ENCODE peak calls at places on chromosomes 13 and 19, in seven cellular contexts. One of them, this sample, is unnamed.

GRCh38 chr19:45211751-45212381 is 33.3 kb downstream of the BLOC1S3 start:
- DNase-seq in IMR-90: no peak
- DNase-seq in aorta: peak
- DNase-seq in pancreas: peak
- DNase-seq in RWPE1: no peak
- DNase-seq in heart right ventricle: peak
- DNase-seq in endothelial cell of umbilical vein: peak
- DNase-seq in this sample: no peak

GRCh38 chr19:3748965-3749364 is 12.5 kb downstream of the APBA3 start:
- DNase-seq in IMR-90: no peak
- DNase-seq in aorta: no peak
- DNase-seq in pancreas: no peak
- DNase-seq in RWPE1: no peak
- DNase-seq in heart right ventricle: no peak
- DNase-seq in endothelial cell of umbilical vein: no peak
- DNase-seq in this sample: no peak

GRCh38 chr19:48964205-48965032 is 690 bp upstream of the FTL start:
- DNase-seq in IMR-90: peak
- DNase-seq in aorta: no peak
- DNase-seq in pancreas: peak
- DNase-seq in RWPE1: no peak
- DNase-seq in heart right ventricle: no peak
- DNase-seq in endothelial cell of umbilical vein: no peak
- DNase-seq in this sample: no peak

GRCh38 chr13:101264931-101265330 is 151.4 kb downstream of the NALCN start:
- DNase-seq in IMR-90: no peak
- DNase-seq in aorta: no peak
- DNase-seq in pancreas: no peak
- DNase-seq in RWPE1: no peak
- DNase-seq in heart right ventricle: no peak
- DNase-seq in endothelial cell of umbilical vein: no peak
- DNase-seq in this sample: no peak

GRCh38 chr13:43132228-43132627 is 108.8 kb downstream of the DNAJC15 start:
- DNase-seq in IMR-90: peak
- DNase-seq in aorta: no peak
- DNase-seq in pancreas: peak
- DNase-seq in RWPE1: peak
- DNase-seq in heart right ventricle: peak
- DNase-seq in endothelial cell of umbilical vein: peak
- DNase-seq in this sample: no peak

GRCh38 chr19:44685877-44686276 is 13.1 kb upstream of the CEACAM16 start:
- DNase-seq in IMR-90: peak
- DNase-seq in aorta: no peak
- DNase-seq in pancreas: no peak
- DNase-seq in RWPE1: no peak
- DNase-seq in heart right ventricle: peak
- DNase-seq in endothelial cell of umbilical vein: peak
- DNase-seq in this sample: no peak

GRCh38 chr13:47809411-47809810 is 191.7 kb downstream of the SUCLA2 start:
- DNase-seq in IMR-90: no peak
- DNase-seq in aorta: no peak
- DNase-seq in pancreas: no peak
- DNase-seq in RWPE1: no peak
- DNase-seq in heart right ventricle: no peak
- DNase-seq in endothelial cell of umbilical vein: no peak
- DNase-seq in this sample: no peak

GRCh38 chr19:336067-336614 is 8.5 kb downstream of the MIER2 start:
- DNase-seq in IMR-90: no peak
- DNase-seq in aorta: peak
- DNase-seq in pancreas: no peak
- DNase-seq in RWPE1: no peak
- DNase-seq in heart right ventricle: no peak
- DNase-seq in endothelial cell of umbilical vein: no peak
- DNase-seq in this sample: no peak

GRCh38 chr13:73998631-73999030 is 135.6 kb downstream of the KLF12 start:
- DNase-seq in IMR-90: no peak
- DNase-seq in aorta: no peak
- DNase-seq in pancreas: no peak
- DNase-seq in RWPE1: no peak
- DNase-seq in heart right ventricle: no peak
- DNase-seq in endothelial cell of umbilical vein: no peak
- DNase-seq in this sample: no peak

GRCh38 chr13:21075303-21076264 is 14.2 kb upstream of the LATS2 start:
- DNase-seq in IMR-90: no peak
- DNase-seq in aorta: peak
- DNase-seq in pancreas: no peak
- DNase-seq in RWPE1: no peak
- DNase-seq in heart right ventricle: peak
- DNase-seq in endothelial cell of umbilical vein: peak
- DNase-seq in this sample: no peak

GRCh38 chr19:6947745-6948144 is 60.4 kb downstream of the ADGRE1 start:
- DNase-seq in IMR-90: no peak
- DNase-seq in aorta: no peak
- DNase-seq in pancreas: no peak
- DNase-seq in RWPE1: peak
- DNase-seq in heart right ventricle: no peak
- DNase-seq in endothelial cell of umbilical vein: peak
- DNase-seq in this sample: no peak

GRCh38 chr19:43780706-43781525 is at the start of gene KCNN4:
- DNase-seq in IMR-90: peak
- DNase-seq in aorta: peak
- DNase-seq in pancreas: no peak
- DNase-seq in RWPE1: peak
- DNase-seq in heart right ventricle: no peak
- DNase-seq in endothelial cell of umbilical vein: no peak
- DNase-seq in this sample: peak

GRCh38 chr19:19368087-19368486 is 37.4 kb upstream of the GATAD2A start:
- DNase-seq in IMR-90: no peak
- DNase-seq in aorta: no peak
- DNase-seq in pancreas: no peak
- DNase-seq in RWPE1: no peak
- DNase-seq in heart right ventricle: no peak
- DNase-seq in endothelial cell of umbilical vein: no peak
- DNase-seq in this sample: no peak

GRCh38 chr19:801030-801860 is 4.0 kb downstream of the PTBP1 start:
- DNase-seq in IMR-90: no peak
- DNase-seq in aorta: peak
- DNase-seq in pancreas: peak
- DNase-seq in RWPE1: no peak
- DNase-seq in heart right ventricle: peak
- DNase-seq in endothelial cell of umbilical vein: peak
- DNase-seq in this sample: no peak

GRCh38 chr19:7737215-7737614 is 5.3 kb upstream of the CLEC4G start:
- DNase-seq in IMR-90: no peak
- DNase-seq in aorta: no peak
- DNase-seq in pancreas: no peak
- DNase-seq in RWPE1: no peak
- DNase-seq in heart right ventricle: no peak
- DNase-seq in endothelial cell of umbilical vein: no peak
- DNase-seq in this sample: no peak

GRCh38 chr19:30784850-30785459 is 412.8 kb downstream of the ZNF536 start:
- DNase-seq in IMR-90: peak
- DNase-seq in aorta: no peak
- DNase-seq in pancreas: peak
- DNase-seq in RWPE1: no peak
- DNase-seq in heart right ventricle: peak
- DNase-seq in endothelial cell of umbilical vein: no peak
- DNase-seq in this sample: no peak

GRCh38 chr19:10219678-10220077 is 11.5 kb downstream of the S1PR2 start:
- DNase-seq in IMR-90: peak
- DNase-seq in aorta: no peak
- DNase-seq in pancreas: no peak
- DNase-seq in RWPE1: no peak
- DNase-seq in heart right ventricle: no peak
- DNase-seq in endothelial cell of umbilical vein: no peak
- DNase-seq in this sample: no peak

DNA sequence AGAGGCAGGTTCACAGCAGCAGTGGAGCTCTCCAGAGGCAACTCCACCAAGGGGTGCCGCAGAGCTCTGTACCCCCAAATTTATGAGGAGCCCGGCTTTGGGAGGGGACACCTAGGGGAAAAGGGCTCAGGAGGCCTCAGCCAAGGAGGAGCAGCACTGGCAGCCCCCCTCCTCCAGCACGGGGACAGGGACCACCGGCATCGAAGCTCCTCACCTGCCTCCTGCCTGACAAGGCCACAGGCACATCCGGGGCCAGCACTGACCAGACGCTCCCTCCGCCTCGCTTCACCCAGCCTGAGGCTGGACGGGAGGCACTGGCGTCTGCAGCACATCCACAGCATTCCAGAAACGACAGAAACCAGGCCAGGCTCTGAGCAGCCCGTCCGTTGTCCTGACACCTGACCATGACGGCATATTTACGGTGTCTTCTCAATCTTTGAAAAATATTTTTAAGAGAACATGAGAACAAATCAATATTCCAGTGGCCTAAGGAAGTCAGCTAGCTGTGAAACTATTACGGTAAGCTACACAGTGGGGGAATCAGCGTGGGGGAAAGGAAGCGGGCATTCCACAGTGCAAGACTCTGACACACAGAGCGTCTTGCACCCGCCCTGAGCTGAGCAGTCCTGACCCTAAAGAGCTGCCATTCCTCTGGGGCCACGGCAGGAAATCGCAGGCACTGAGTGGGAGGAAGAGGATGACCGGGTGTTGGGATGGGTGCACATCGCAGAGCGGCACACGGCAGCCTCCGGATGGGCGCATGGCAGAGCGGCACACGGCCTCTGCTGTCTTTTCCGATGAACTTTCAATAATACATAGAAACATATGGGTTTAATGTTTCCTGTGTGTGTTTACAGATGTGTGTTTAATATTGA is 26.8 kb downstream of the RASA3 start:
- DNase-seq in IMR-90: no peak
- DNase-seq in aorta: peak
- DNase-seq in pancreas: no peak
- DNase-seq in RWPE1: no peak
- DNase-seq in heart right ventricle: no peak
- DNase-seq in endothelial cell of umbilical vein: no peak
- DNase-seq in this sample: no peak
- H3K27ac ChIP-seq in IMR-90: peak
- H3K27ac ChIP-seq in aorta: no peak
- H3K27ac ChIP-seq in pancreas: no peak
- H3K27ac ChIP-seq in RWPE1: peak
- H3K27ac ChIP-seq in heart right ventricle: no peak
- H3K27ac ChIP-seq in endothelial cell of umbilical vein: no peak
- H3K27ac ChIP-seq in this sample: no peak

GRCh38 chr13:110127986-110128511 is 178.9 kb downstream of the COL4A1 start:
- DNase-seq in IMR-90: peak
- DNase-seq in aorta: no peak
- DNase-seq in pancreas: no peak
- DNase-seq in RWPE1: peak
- DNase-seq in heart right ventricle: no peak
- DNase-seq in endothelial cell of umbilical vein: no peak
- DNase-seq in this sample: no peak

GRCh38 chr13:110124201-110124600 is 182.8 kb downstream of the COL4A1 start:
- DNase-seq in IMR-90: no peak
- DNase-seq in aorta: no peak
- DNase-seq in pancreas: no peak
- DNase-seq in RWPE1: no peak
- DNase-seq in heart right ventricle: no peak
- DNase-seq in endothelial cell of umbilical vein: no peak
- DNase-seq in this sample: no peak

GRCh38 chr13:110126391-110126961 is 180.5 kb downstream of the COL4A1 start:
- DNase-seq in IMR-90: peak
- DNase-seq in aorta: no peak
- DNase-seq in pancreas: no peak
- DNase-seq in RWPE1: peak
- DNase-seq in heart right ventricle: peak
- DNase-seq in endothelial cell of umbilical vein: peak
- DNase-seq in this sample: peak

GRCh38 chr13:110125157-110125556 is 181.8 kb downstream of the COL4A1 start:
- DNase-seq in IMR-90: no peak
- DNase-seq in aorta: no peak
- DNase-seq in pancreas: no peak
- DNase-seq in RWPE1: no peak
- DNase-seq in heart right ventricle: no peak
- DNase-seq in endothelial cell of umbilical vein: no peak
- DNase-seq in this sample: no peak

GRCh38 chr13:110125613-110126272 is 181.2 kb downstream of the COL4A1 start:
- DNase-seq in IMR-90: no peak
- DNase-seq in aorta: no peak
- DNase-seq in pancreas: no peak
- DNase-seq in RWPE1: no peak
- DNase-seq in heart right ventricle: no peak
- DNase-seq in endothelial cell of umbilical vein: no peak
- DNase-seq in this sample: no peak
- H3K27ac ChIP-seq in IMR-90: peak
- H3K27ac ChIP-seq in aorta: no peak
- H3K27ac ChIP-seq in pancreas: no peak
- H3K27ac ChIP-seq in RWPE1: peak
- H3K27ac ChIP-seq in heart right ventricle: peak
- H3K27ac ChIP-seq in endothelial cell of umbilical vein: peak
- H3K27ac ChIP-seq in this sample: peak

GRCh38 chr13:79119578-79120107 is 286.4 kb downstream of the RBM26 start:
- DNase-seq in IMR-90: no peak
- DNase-seq in aorta: no peak
- DNase-seq in pancreas: no peak
- DNase-seq in RWPE1: no peak
- DNase-seq in heart right ventricle: no peak
- DNase-seq in endothelial cell of umbilical vein: no peak
- DNase-seq in this sample: no peak

GRCh38 chr13:79128158-79128557 is 277.9 kb downstream of the RBM26 start:
- DNase-seq in IMR-90: peak
- DNase-seq in aorta: no peak
- DNase-seq in pancreas: no peak
- DNase-seq in RWPE1: peak
- DNase-seq in heart right ventricle: no peak
- DNase-seq in endothelial cell of umbilical vein: no peak
- DNase-seq in this sample: peak

GRCh38 chr13:79126706-79127105 is 279.3 kb downstream of the RBM26 start:
- DNase-seq in IMR-90: no peak
- DNase-seq in aorta: no peak
- DNase-seq in pancreas: no peak
- DNase-seq in RWPE1: peak
- DNase-seq in heart right ventricle: no peak
- DNase-seq in endothelial cell of umbilical vein: no peak
- DNase-seq in this sample: no peak

DNA sequence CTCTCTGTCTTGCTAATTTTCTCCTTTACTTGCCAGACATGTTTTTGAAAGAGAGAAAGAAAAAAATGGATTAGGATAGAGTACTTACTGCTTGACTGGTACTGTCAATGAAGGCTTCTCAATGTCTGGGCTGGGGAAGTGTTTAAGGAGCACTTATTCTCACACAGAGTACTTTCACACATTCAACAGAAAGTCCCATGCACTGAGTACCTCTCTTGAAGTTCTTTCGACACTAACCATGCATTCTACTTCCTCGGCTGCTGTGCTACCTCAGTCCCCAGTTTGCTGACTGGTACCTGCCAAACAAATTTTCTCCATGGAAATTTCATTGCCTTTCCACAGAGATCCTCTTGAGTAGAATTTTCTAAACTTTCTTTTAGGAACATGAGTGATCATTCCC is 281.9 kb downstream of the RBM26 start:
- DNase-seq in IMR-90: no peak
- DNase-seq in aorta: no peak
- DNase-seq in pancreas: no peak
- DNase-seq in RWPE1: no peak
- DNase-seq in heart right ventricle: no peak
- DNase-seq in endothelial cell of umbilical vein: no peak
- DNase-seq in this sample: no peak
- H3K27ac ChIP-seq in IMR-90: no peak
- H3K27ac ChIP-seq in aorta: no peak
- H3K27ac ChIP-seq in pancreas: no peak
- H3K27ac ChIP-seq in RWPE1: no peak
- H3K27ac ChIP-seq in heart right ventricle: no peak
- H3K27ac ChIP-seq in endothelial cell of umbilical vein: no peak
- H3K27ac ChIP-seq in this sample: no peak

GRCh38 chr19:35142531-35143230 is 374 bp upstream of the FXYD7 start:
- DNase-seq in IMR-90: no peak
- DNase-seq in aorta: peak
- DNase-seq in pancreas: peak
- DNase-seq in RWPE1: peak
- DNase-seq in heart right ventricle: no peak
- DNase-seq in endothelial cell of umbilical vein: peak
- DNase-seq in this sample: no peak
- H3K27ac ChIP-seq in IMR-90: no peak
- H3K27ac ChIP-seq in aorta: no peak
- H3K27ac ChIP-seq in pancreas: no peak
- H3K27ac ChIP-seq in RWPE1: no peak
- H3K27ac ChIP-seq in heart right ventricle: no peak
- H3K27ac ChIP-seq in endothelial cell of umbilical vein: no peak
- H3K27ac ChIP-seq in this sample: no peak